ENCODE peak calls at places on chromosome X, in five cellular contexts. K, C, U, D and R are unnamed samples.
A peak's percentile ranks its signal among the peaks of the same experiment; 100 is the strongest.

GRCh38 chrX:131741103-131741581 is 197.3 kb downstream of the OR13H1 start:
- DNase-seq in K (peak; percentile 87), C (peak; percentile 92), U (peak; percentile 94), D (no peak), R (peak; percentile 89)

GRCh38 chrX:105475801-105476200 is 255.3 kb upstream of the TEX13A start:
- DNase-seq in K (no peak), C (no peak), U (no peak), D (no peak), R (no peak)

GRCh38 chrX:68945603-68946228 is 116.9 kb downstream of the EFNB1 start:
- DNase-seq in K (no peak), C (peak; percentile 76), U (peak; percentile 30), D (peak; percentile 71), R (no peak)

GRCh38 chrX:154136627-154137161 is 7.3 kb upstream of the OPN1LW start:
- DNase-seq in K (peak; percentile 91), C (peak; percentile 16), U (peak; percentile 87), D (peak; percentile 29), R (peak; percentile 88)

GRCh38 chrX:123425904-123426303 is 241.8 kb downstream of the GRIA3 start:
- DNase-seq in K (no peak), C (peak; percentile 76), U (no peak), D (peak; percentile 39), R (no peak)

GRCh38 chrX:24242649-24243556 is 71.0 kb downstream of the SUPT20HL2 start:
- DNase-seq in K (no peak), C (peak; percentile 93), U (peak; percentile 90), D (peak; percentile 86), R (no peak)

GRCh38 chrX:86711531-86712180 is 563.4 kb downstream of the DACH2 start:
- DNase-seq in K (no peak), C (no peak), U (no peak), D (no peak), R (no peak)

GRCh38 chrX:25015486-25016360 is at the start of gene ARX:
- DNase-seq in K (no peak), C (peak; percentile 43), U (no peak), D (peak; percentile 37), R (no peak)

GRCh38 chrX:47637546-47638195 is 7.9 kb upstream of the CFP start:
- DNase-seq in K (no peak), C (no peak), U (no peak), D (no peak), R (peak; percentile 74)

GRCh38 chrX:106862972-106863688 is 40.0 kb downstream of the RIPPLY1 start:
- DNase-seq in K (no peak), C (no peak), U (no peak), D (peak; percentile 6), R (no peak)

GRCh38 chrX:46686003-46686645 is 72.8 kb downstream of the SLC9A7 start:
- DNase-seq in K (no peak), C (peak; percentile 68), U (no peak), D (peak; percentile 65), R (no peak)

GRCh38 chrX:149630681-149631292 is 805 bp downstream of the TMEM185A start:
- DNase-seq in K (no peak), C (peak; percentile 64), U (no peak), D (peak; percentile 59), R (no peak)

GRCh38 chrX:149248073-149248625 is 257.0 kb downstream of the IDS start:
- DNase-seq in K (no peak), C (no peak), U (no peak), D (peak; percentile 71), R (no peak)

GRCh38 chrX:152220612-152221011 is 82.2 kb upstream of the MAGEA10 start:
- DNase-seq in K (no peak), C (peak; percentile 4), U (no peak), D (peak; percentile 44), R (no peak)

GRCh38 chrX:54064564-54064963 is 20.3 kb upstream of the PHF8 start:
- DNase-seq in K (no peak), C (no peak), U (no peak), D (no peak), R (no peak)

GRCh38 chrX:148928803-148929202 is 428.4 kb downstream of the AFF2 start:
- DNase-seq in K (no peak), C (peak; percentile 26), U (no peak), D (peak; percentile 63), R (no peak)

GRCh38 chrX:48531359-48531954 is 8.1 kb upstream of the TBC1D25 start:
- DNase-seq in K (no peak), C (peak; percentile 86), U (peak; percentile 34), D (peak; percentile 86), R (no peak)

GRCh38 chrX:21691512-21692018 is 33.4 kb upstream of the KLHL34 start:
- DNase-seq in K (no peak), C (no peak), U (no peak), D (no peak), R (no peak)

GRCh38 chrX:149002320-149002719 is 501.9 kb downstream of the AFF2 start:
- DNase-seq in K (no peak), C (no peak), U (no peak), D (no peak), R (no peak)

GRCh38 chrX:100636321-100636991 is at the start of gene TSPAN6:
- DNase-seq in K (peak; percentile 90), C (peak; percentile 88), U (peak; percentile 84), D (peak; percentile 90), R (peak; percentile 83)

GRCh38 chrX:46036508-46036907 is 508.7 kb downstream of the ZNF674 start:
- DNase-seq in K (no peak), C (peak; percentile 7), U (no peak), D (peak; percentile 1), R (no peak)

GRCh38 chrX:18956322-18957032 is 27.4 kb downstream of the PHKA2 start:
- DNase-seq in K (no peak), C (no peak), U (no peak), D (no peak), R (no peak)

GRCh38 chrX:115093206-115093605 is 75.8 kb upstream of the IL13RA2 start:
- DNase-seq in K (no peak), C (no peak), U (no peak), D (no peak), R (no peak)

GRCh38 chrX:21412883-21413282 is 38.7 kb downstream of the CNKSR2 start:
- DNase-seq in K (no peak), C (peak; percentile 35), U (no peak), D (peak; percentile 75), R (no peak)

GRCh38 chrX:113512700-113513395 is 672.2 kb upstream of the AMOT start:
- DNase-seq in K (no peak), C (peak; percentile 80), U (no peak), D (peak; percentile 82), R (no peak)

GRCh38 chrX:24024819-24025740 is 1.9 kb downstream of the KLHL15 start:
- DNase-seq in K (peak; percentile 95), C (peak; percentile 90), U (peak; percentile 95), D (peak; percentile 89), R (peak; percentile 96)

GRCh38 chrX:14886252-14886651 is 13.0 kb downstream of the MOSPD2 start:
- DNase-seq in K (no peak), C (no peak), U (no peak), D (no peak), R (no peak)

GRCh38 chrX:72023071-72023470 is 108.6 kb downstream of the RTL5 start:
- DNase-seq in K (no peak), C (no peak), U (no peak), D (no peak), R (no peak)

DNA sequence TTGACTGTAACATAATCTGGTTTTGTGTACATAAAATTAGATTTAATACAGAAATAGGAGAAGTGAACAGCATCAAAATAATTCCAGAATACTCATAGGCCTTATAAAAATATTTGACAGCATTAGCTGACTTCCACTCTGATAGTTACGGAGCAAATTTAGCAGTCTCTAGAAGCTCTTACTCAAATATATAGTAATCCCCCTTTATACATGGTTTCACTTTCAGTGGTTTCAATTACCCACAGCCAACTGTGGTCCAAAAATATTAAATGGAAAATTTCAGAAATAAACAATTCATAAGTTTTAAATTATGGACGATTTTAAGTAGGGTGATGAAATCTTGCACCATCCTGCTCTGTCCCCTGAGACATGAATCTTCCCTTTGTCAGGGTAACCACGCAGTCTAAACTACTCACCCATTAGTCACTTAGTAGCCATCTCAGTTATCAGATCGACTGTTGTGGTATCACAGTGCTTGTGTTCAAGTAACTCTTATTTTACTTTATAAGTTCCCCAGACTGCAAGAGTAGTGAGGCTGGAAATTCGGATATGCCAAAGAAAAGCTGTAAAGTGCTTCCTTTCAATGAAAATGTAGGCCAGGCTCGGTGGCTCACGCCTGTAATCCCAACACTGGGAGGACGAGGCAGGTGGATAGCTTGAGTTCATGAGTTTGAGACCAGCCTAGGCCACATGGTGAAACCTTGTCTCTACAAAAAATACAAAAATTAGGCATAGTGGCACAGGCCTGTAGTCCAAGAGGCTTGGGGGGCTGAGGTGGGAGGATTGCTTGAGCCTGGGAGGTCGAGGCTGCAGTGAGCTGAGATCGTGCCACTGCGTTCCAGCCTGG is 17.2 kb upstream of the RTL9 start:
- DNase-seq in K (no peak), C (peak; percentile 86), U (no peak), D (peak; percentile 92), R (no peak)
- H3K4me3 ChIP-seq in K (no peak overlapping the region), C (no peak overlapping the region), U (no peak overlapping the region), D (no peak overlapping the region), R (no peak overlapping the region)

DNA sequence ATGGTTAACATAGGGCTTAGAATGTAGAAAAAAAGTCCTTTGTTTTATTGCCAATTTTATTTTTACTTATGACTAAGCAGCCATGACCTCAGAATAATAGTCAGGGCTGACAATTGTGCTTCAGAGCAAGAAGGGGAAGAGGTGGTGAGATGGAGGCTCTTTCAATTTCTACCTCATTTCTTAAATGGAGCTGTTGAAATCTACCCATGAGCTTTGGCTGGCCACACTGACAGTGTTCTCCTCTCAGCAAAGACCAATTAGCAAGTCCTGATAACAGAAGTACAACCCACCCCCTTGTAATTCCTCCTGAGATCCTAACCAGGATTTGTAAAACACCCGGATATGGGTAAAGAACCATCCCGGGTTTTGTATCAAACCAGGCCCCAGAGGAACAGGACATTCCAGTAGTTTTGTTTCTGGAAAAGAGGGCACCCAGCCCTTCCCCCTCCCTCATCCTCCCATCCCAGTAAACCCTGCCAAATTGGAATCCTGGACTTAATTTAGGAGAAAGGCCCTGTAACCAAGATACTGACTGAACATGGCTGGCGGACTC is at the start of gene HEPH:
- DNase-seq in K (no peak), C (peak; percentile 83), U (no peak), D (peak; percentile 52), R (no peak)
- H3K4me3 ChIP-seq in K (peak within 1 kb of the TSS; percentile 95), C (peak within 1 kb of the TSS; percentile 64), U (peak within 1 kb of the TSS; percentile 47), D (peak within 1 kb of the TSS; percentile 29), R (peak within 1 kb of the TSS; percentile 54)

DNA sequence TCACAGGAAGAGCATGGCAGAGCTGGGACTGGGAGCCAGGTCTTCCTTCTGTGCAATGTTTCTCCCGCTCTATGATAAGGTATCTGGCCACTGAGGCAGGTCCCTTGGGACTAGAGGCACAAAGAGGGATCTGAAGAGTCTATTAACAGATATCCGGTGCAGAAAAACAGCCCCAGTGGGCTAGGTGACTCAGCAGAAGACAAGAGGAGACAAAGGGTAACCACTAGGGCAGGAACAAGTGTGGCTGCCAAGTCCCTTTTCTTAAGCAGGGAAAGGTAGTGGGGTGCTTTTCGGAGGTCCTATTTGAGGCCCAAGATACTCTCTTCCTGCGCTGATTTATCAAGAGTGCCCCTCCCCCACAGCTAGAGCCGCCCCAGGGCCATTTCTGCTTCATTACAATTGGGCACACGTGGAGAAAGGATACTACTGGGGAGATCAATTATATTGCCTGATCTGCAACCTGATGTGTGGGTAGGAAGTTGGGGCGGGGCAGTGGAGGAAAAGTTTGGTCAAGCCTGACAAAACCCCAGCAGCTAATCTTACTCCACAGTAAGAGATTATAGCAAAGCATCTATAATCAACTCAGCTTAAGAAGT is at the start of gene DGAT2L6:
- DNase-seq in K (no peak), C (no peak), U (no peak), D (peak; percentile 51), R (no peak)
- H3K4me3 ChIP-seq in K (no peak within 1 kb of the TSS), C (no peak within 1 kb of the TSS), U (no peak within 1 kb of the TSS), D (no peak within 1 kb of the TSS), R (no peak within 1 kb of the TSS)

GRCh38 chrX:12956704-12957541 is 18.0 kb upstream of the TMSB4X start:
- DNase-seq in K (no peak), C (peak; percentile 43), U (no peak), D (peak; percentile 68), R (no peak)
- H3K4me3 ChIP-seq in K (no peak overlapping the region), C (no peak overlapping the region), U (no peak overlapping the region), D (no peak overlapping the region), R (no peak overlapping the region)

GRCh38 chrX:387729-388128 is 1.0 kb upstream of the PPP2R3B start:
- DNase-seq in K (no peak), C (no peak), U (no peak), D (no peak), R (no peak)
- H3K4me3 ChIP-seq in K (no peak overlapping the region), C (peak overlapping the region; percentile 72), U (peak overlapping the region; percentile 89), D (peak overlapping the region; percentile 47), R (peak overlapping the region; percentile 87)